ENCODE peak calls at places on chromosomes 16 and 17, in four cellular contexts. R is sigmoid colon; Z is effector memory CD4-positive, alpha-beta T cell; O is A549. T is an unnamed sample.

GRCh38 chr17:56392274-56392673 is 201.2 kb upstream of the NOG start:
- DNase-seq in O (no peak), Z (no peak), R (no peak), T (no peak)

GRCh38 chr16:79580465-79581200 is 19.9 kb downstream of the MAF start:
- DNase-seq in R (no peak), O (no peak), Z (no peak), T (no peak)

GRCh38 chr17:48240122-48240521 is 132.6 kb downstream of the SNX11 start:
- DNase-seq in O (no peak), R (no peak), Z (no peak), T (no peak)

GRCh38 chr16:81371106-81371505 is 56.3 kb downstream of the GAN start:
- DNase-seq in R (no peak), O (no peak), Z (no peak), T (no peak)

GRCh38 chr17:49407981-49408501 is 6.6 kb downstream of the PHB1 start:
- DNase-seq in R (peak), Z (peak), O (peak), T (peak)

GRCh38 chr17:3913531-3914318 is 2.5 kb downstream of the P2RX1 start:
- DNase-seq in Z (peak), O (peak), R (peak), T (peak)

GRCh38 chr17:45992904-45993303 is 6.1 kb upstream of the STH start:
- DNase-seq in Z (no peak), O (no peak), R (no peak), T (no peak)

GRCh38 chr16:77877712-77878111 is 89.3 kb downstream of the VAT1L start:
- DNase-seq in Z (no peak), R (no peak), O (peak), T (no peak)

GRCh38 chr17:61284174-61284573 is 115.5 kb upstream of the TBX2 start:
- DNase-seq in O (no peak), Z (no peak), R (no peak), T (no peak)

GRCh38 chr16:60329110-60329509 is 1595.0 kb upstream of the GOT2 start:
- DNase-seq in O (no peak), R (no peak), Z (no peak), T (no peak)

GRCh38 chr16:9151597-9151996 is 60.2 kb downstream of the HAPSTR1 start:
- DNase-seq in O (no peak), Z (no peak), R (no peak), T (no peak)

GRCh38 chr16:1642148-1642547 is 30.0 kb downstream of the CRAMP1 start:
- DNase-seq in O (no peak), Z (no peak), R (no peak), T (peak)

GRCh38 chr16:15996432-15997109 is 47.2 kb downstream of the ABCC1 start:
- DNase-seq in O (peak), Z (no peak), R (peak), T (no peak)

GRCh38 chr16:2854700-2855309 is 3.2 kb downstream of the PRSS22 start:
- DNase-seq in O (no peak), Z (no peak), R (no peak), T (no peak)

GRCh38 chr16:84391151-84391873 is 23.0 kb downstream of the ATP2C2 start:
- DNase-seq in Z (no peak), O (no peak), R (no peak), T (no peak)

GRCh38 chr16:84397090-84397489 is 28.8 kb downstream of the ATP2C2 start:
- DNase-seq in O (peak), R (no peak), Z (no peak), T (no peak)

DNA sequence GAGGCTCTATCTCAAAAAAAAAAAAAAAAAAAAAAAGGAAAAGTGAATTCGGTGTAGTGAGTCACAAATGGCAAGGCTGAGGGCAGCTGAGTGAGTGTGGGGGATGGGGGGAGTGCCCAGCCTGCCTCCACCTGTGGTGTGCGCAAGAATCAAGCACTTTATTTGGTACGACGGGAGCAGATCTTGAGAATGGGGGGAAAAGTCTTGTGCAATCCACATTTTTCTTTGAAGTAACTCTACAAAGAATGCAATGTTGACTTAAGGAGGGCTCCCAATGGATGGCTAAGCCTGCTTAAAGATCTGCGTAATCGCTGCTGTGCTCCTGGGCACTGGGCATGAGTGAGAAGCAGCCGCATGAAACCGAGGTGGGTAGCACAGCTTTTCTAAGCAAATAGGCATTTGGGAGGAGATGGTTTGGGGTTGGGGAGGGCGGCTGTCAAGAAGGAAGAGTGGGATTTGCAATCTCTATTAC is 28.2 kb downstream of the ATP2C2 start:
- DNase-seq in Z (no peak), O (peak), R (no peak), T (no peak)
- H3K27ac ChIP-seq in Z (no peak), O (peak), R (no peak), T (no peak)

GRCh38 chr17:12731839-12732238 is 57.5 kb upstream of the ARHGAP44 start:
- DNase-seq in O (no peak), Z (no peak), R (no peak), T (no peak)
- H3K27ac ChIP-seq in O (no peak), Z (no peak), R (peak), T (no peak)

GRCh38 chr17:69462010-69462409 is 47.5 kb downstream of the MAP2K6 start:
- DNase-seq in R (no peak), O (no peak), Z (no peak), T (no peak)
- H3K27ac ChIP-seq in R (peak), O (peak), Z (no peak), T (no peak)

GRCh38 chr17:60146206-60146605 is 3.6 kb upstream of the CA4 start:
- DNase-seq in O (no peak), R (no peak), Z (no peak), T (no peak)
- H3K27ac ChIP-seq in O (no peak), R (no peak), Z (no peak), T (no peak)

GRCh38 chr17:44906987-44907681 is 7.9 kb upstream of the EFTUD2 start:
- DNase-seq in R (no peak), O (no peak), Z (no peak), T (no peak)

GRCh38 chr17:44904001-44904984 is 5.0 kb upstream of the EFTUD2 start:
- DNase-seq in R (no peak), Z (no peak), O (no peak), T (no peak)

GRCh38 chr17:44906010-44906646 is 6.9 kb upstream of the EFTUD2 start:
- DNase-seq in R (no peak), Z (no peak), O (peak), T (no peak)

GRCh38 chr17:44903012-44903685 is 3.9 kb upstream of the EFTUD2 start:
- DNase-seq in O (no peak), R (no peak), Z (no peak), T (no peak)

DNA sequence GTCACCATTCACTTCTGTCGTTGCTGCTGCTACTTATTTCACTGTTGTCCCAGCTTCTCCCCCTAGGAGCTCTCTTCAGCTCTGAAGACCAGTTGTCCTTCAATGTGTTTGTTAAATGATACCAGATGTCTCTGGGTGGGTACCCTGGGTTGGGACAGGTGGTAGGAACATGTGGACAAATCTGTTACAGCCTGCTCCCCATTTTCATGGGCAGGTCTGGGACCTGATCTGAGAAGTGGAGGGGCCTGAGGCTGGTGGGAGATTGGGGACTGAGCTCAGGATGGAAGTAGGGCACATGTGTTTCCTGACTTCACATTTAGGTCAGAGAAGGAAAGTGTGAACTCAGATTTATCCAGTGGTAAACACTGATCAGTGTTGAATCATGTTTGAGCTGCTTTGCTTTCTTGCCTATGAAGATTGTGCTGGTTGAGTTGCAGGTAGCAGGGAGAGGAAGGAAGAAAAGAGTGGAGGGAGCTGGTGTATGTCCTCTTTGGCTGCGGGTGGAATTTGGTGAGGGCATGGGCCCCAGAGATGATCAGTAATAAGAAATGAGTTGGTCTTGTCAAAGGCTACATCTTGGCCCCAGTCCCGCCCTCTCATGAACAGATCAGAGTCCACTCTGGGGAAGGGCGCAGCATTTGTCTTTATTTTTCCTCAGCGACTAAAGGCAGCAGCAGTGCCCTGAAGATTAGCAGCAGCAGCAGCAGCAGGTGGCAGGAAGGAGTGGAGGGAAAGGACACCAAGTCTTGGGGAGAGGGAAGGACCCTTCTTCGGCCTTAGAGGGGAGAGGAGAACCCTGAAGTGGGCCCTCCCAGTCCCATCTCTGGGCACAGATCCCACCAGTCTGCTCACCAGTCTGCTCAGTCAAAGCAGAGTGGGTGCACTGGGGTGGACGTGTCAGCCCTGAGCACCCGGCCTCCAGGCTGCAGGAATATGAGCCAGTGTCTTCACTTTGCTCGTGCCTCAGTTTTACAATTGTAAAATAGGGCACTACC is 6.1 kb upstream of the EFTUD2 start:
- DNase-seq in O (no peak), Z (no peak), R (no peak), T (no peak)
- H3K27ac ChIP-seq in O (peak), Z (no peak), R (no peak), T (no peak)

GRCh38 chr17:40540448-40540847 is 24.8 kb downstream of the CCR7 start:
- DNase-seq in R (peak), O (no peak), Z (peak), T (no peak)
- H3K27ac ChIP-seq in R (peak), O (peak), Z (peak), T (no peak)

GRCh38 chr17:78958556-78959191 is 21.0 kb downstream of the LGALS3BP start:
- DNase-seq in Z (no peak), O (peak), R (no peak), T (no peak)

GRCh38 chr17:78954684-78955083 is 25.0 kb downstream of the LGALS3BP start:
- DNase-seq in O (no peak), Z (no peak), R (no peak), T (no peak)

GRCh38 chr17:78956254-78956653 is 23.5 kb downstream of the LGALS3BP start:
- DNase-seq in Z (no peak), R (peak), O (no peak), T (no peak)

GRCh38 chr17:78959803-78960202 is 19.9 kb downstream of the LGALS3BP start:
- DNase-seq in O (no peak), R (no peak), Z (no peak), T (no peak)

GRCh38 chr17:78957076-78957475 is 22.6 kb downstream of the LGALS3BP start:
- DNase-seq in Z (no peak), O (peak), R (no peak), T (no peak)
- H3K27ac ChIP-seq in Z (no peak), O (peak), R (no peak), T (no peak)

GRCh38 chr17:17455173-17455572 is 21.6 kb upstream of the MED9 start:
- DNase-seq in R (no peak), Z (no peak), O (no peak), T (no peak)

GRCh38 chr17:17448723-17449122 is 28.1 kb upstream of the MED9 start:
- DNase-seq in Z (no peak), R (no peak), O (no peak), T (no peak)

GRCh38 chr17:17456251-17456650 is 20.5 kb upstream of the MED9 start:
- DNase-seq in R (no peak), O (no peak), Z (no peak), T (no peak)

GRCh38 chr17:17454276-17454675 is 22.5 kb upstream of the MED9 start:
- DNase-seq in O (no peak), R (no peak), Z (no peak), T (no peak)

GRCh38 chr17:17453088-17453487 is 23.7 kb upstream of the MED9 start:
- DNase-seq in Z (no peak), O (no peak), R (no peak), T (no peak)
- H3K27ac ChIP-seq in Z (no peak), O (no peak), R (no peak), T (no peak)

GRCh38 chr16:67206129-67206837 is 7.4 kb downstream of the ELMO3 start:
- DNase-seq in O (no peak), Z (no peak), R (no peak), T (no peak)
- H3K27ac ChIP-seq in O (peak), Z (no peak), R (no peak), T (no peak)

DNA sequence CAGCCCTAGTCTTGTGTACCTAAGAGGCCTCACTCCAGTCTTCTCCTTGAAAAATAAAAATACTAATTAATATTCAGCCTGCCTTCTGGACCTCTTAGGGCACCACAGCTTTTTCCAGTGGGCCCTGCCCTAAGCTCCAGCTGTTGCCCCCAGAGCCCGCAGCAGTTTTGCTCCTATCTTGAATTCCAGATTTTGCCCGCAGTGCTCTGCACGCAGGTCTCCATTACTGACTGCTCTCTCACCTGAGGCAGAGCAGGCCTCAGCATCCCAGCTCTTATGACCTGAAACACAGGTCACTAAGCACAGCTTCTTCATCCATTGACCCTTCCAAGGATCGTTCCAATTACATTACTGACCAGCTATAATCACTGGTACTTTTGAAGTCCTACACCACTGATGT is 28.4 kb upstream of the NAGLU start:
- DNase-seq in Z (no peak), O (no peak), R (no peak), T (no peak)
- H3K27ac ChIP-seq in Z (no peak), O (no peak), R (no peak), T (no peak)